ENCODE peak calls at places on chromosomes 13 and 19, in six cellular contexts. F is hepatocyte, C is GM23338, A is GM23248, S is HCT116, L is SK-N-SH. X is an unnamed sample.

GRCh38 chr19:52991484-52991883 is 22.2 kb upstream of the ERVV-1 start:
- DNase-seq in F (no peak), S (no peak), A (peak; percentile 86), C (no peak), L (no peak), X (no peak)

GRCh38 chr13:113001251-113002140 is 32.5 kb downstream of the MCF2L start:
- DNase-seq in F (peak; percentile 83), A (peak; percentile 12), C (peak; percentile 36), S (no peak), L (peak; percentile 95), X (no peak)

GRCh38 chr19:35513975-35514809 is 743 bp upstream of the DMKN start:
- DNase-seq in S (peak; percentile 12), A (peak; percentile 86), L (no peak), F (peak; percentile 56), C (peak; percentile 61), X (no peak)

GRCh38 chr19:15575406-15575805 is 39.6 kb upstream of the CYP4F8 start:
- DNase-seq in L (no peak), A (no peak), S (no peak), C (no peak), F (no peak), X (no peak)

GRCh38 chr19:42816901-42817300 is 51.4 kb upstream of the PSG8 start:
- DNase-seq in S (no peak), L (no peak), A (peak; percentile 47), C (no peak), F (no peak), X (no peak)

GRCh38 chr13:101399365-101399764 is 16.9 kb downstream of the NALCN start:
- DNase-seq in S (no peak), F (no peak), A (peak; percentile 36), C (no peak), L (no peak), X (no peak)

GRCh38 chr19:54172764-54173699 is at the start of gene TMC4:
- DNase-seq in S (peak; percentile 63), F (peak; percentile 93), L (no peak), C (peak; percentile 97), A (peak; percentile 33), X (peak; percentile 52)

GRCh38 chr13:45682494-45683008 is 19.6 kb upstream of the CBY2 start:
- DNase-seq in A (no peak), S (no peak), F (no peak), C (no peak), L (no peak), X (no peak)

GRCh38 chr13:45691251-45691650 is 10.9 kb upstream of the CBY2 start:
- DNase-seq in C (no peak), F (no peak), A (no peak), L (no peak), S (no peak), X (no peak)

GRCh38 chr19:47353307-47353712 is 4.2 kb downstream of the DHX34 start:
- DNase-seq in L (peak; percentile 16), F (no peak), C (no peak), S (no peak), A (no peak), X (no peak)

GRCh38 chr19:53172892-53173291 is 14.0 kb upstream of the ZNF347 start:
- DNase-seq in F (no peak), L (no peak), S (no peak), A (no peak), C (no peak), X (no peak)

DNA sequence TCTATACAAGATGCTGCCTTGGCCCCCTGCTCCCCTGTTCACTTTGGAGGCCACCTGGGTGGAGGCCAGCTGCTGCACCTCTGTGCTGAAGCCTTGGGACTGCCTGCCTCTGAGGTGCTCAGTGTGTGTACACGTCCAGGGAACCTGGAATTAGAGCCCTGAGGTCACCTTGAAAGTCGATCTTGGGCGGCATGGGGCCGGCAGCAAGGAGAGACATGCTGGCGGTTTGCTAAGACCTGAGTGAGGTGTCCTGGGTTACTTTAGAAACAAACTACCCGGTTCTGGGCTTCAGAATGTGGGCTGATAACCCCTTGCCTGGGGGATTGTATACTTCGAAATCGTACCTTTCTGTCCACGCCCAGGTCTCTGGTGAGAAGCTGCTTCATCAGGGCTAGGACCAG is 25.5 kb downstream of the TSSK6 start:
- DNase-seq in S (no peak), C (peak; percentile 11), L (no peak), F (peak; percentile 31), A (no peak), X (no peak)
- H3K79me2 ChIP-seq in S (peaks cover 93% of the 10 kb centered on the region), C (peaks cover 52% of the 10 kb centered on the region), L (peaks cover 41% of the 10 kb centered on the region), F (peaks cover 37% of the 10 kb centered on the region), A (peaks cover 93% of the 10 kb centered on the region), X (peaks cover 28% of the 10 kb centered on the region)

DNA sequence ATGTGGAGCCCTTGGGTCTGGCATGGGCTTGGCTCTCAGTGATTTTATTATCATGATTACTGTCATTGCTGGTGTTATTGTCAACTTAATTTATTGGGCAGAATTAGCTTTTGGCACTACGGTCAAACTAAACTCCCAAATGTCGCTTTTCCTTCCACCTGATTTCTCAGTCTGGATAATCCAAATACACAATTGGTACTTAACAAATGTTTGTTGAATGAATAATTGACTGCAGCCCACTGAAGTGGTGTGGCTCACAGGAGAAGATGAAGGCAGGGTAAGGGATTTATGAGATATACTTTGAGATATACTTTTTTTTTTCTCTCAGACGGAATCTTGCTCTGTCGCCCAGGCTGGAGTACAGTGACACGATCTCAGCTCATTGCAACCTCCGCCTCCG is 1.5 kb downstream of the COLGALT1 start:
- DNase-seq in S (no peak), L (no peak), A (no peak), C (no peak), F (no peak), X (no peak)
- H3K4me3 ChIP-seq in S (peak overlapping the region; percentile 100), L (peak overlapping the region; percentile 93), A (peak overlapping the region; percentile 85), C (no peak overlapping the region), F (no peak overlapping the region), X (peak overlapping the region; percentile 88)

DNA sequence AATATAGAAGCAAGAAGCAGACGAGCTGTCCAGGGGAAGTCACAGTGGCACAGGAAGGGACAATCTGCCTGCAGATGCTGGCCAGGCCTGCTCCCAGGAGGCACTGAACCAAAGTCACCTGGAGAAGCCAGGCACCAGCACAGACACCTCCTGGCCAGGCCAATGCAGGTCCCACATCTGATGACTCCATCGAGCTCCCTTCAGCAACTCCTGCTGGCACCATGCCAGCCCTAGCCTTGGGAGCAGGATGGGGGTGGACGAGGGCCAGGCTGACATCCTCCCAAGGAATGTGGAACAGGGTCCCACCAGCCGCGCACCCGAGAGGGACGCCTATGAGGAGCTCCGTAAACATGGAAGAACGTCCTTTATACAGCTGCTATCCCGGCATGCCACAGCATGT is 22.4 kb upstream of the ISYNA1 start:
- DNase-seq in F (peak; percentile 60), A (peak; percentile 77), L (no peak), C (no peak), S (no peak), X (no peak)
- TF ChIP-seq EZH2phosphoT487 in F (no peak), A (no peak), L (no peak), C (no peak), S (no peak), X (no peak)

GRCh38 chr13:27605099-27605498 is 15.2 kb downstream of the LNX2 start:
- DNase-seq in F (no peak), C (no peak), S (no peak), L (no peak), A (no peak), X (no peak)
- H3K79me2 ChIP-seq in F (peaks cover 98% of the 10 kb centered on the region), C (peaks cover 97% of the 10 kb centered on the region), S (peaks cover 84% of the 10 kb centered on the region), L (peaks cover 25% of the 10 kb centered on the region), A (peaks cover 40% of the 10 kb centered on the region), X (peaks cover 15% of the 10 kb centered on the region)

GRCh38 chr19:45324349-45324907 is 1.8 kb upstream of the CKM start:
- DNase-seq in C (no peak), L (no peak), S (no peak), A (no peak), F (no peak), X (no peak)
- H3K4me3 ChIP-seq in C (peak overlapping the region; percentile 59), L (no peak overlapping the region), S (no peak overlapping the region), A (no peak overlapping the region), F (no peak overlapping the region), X (no peak overlapping the region)

DNA sequence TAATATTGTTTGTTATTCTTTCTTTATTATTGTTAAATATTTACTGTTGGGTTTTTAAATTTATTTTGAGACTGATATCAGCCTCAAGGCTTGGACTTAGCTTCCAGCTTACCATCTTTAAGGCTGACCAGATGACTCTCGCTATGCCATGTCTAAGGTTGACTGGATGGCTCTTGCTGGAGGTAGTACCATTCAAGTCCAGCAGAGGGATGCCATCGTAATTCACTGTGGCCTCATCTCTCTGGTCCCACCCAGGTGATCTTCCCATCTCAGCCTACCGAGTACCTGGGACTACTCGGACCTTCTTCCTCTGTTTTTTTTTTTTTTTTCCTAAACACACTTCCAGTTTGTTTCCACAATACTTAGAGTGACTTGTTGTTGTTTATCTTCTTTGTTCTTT is 41.7 kb upstream of the ZNF91 start:
- DNase-seq in C (peak; percentile 63), F (no peak), A (no peak), S (no peak), L (no peak), X (peak; percentile 39)
- TF ChIP-seq EZH2phosphoT487 in C (no peak), F (no peak), A (no peak), S (no peak), L (no peak), X (no peak)

GRCh38 chr19:1156830-1157615 is 17.0 kb downstream of the SBNO2 start:
- DNase-seq in S (no peak), F (no peak), L (no peak), C (no peak), A (no peak), X (no peak)
- H3K79me2 ChIP-seq in S (peaks cover 61% of the 10 kb centered on the region), F (peaks cover 42% of the 10 kb centered on the region), L (peaks cover 33% of the 10 kb centered on the region), C (peaks cover 12% of the 10 kb centered on the region), A (peaks cover 83% of the 10 kb centered on the region), X (no peaks in the 10 kb centered on the region)

GRCh38 chr19:29878973-29879654 is 62.9 kb upstream of the URI1 start:
- DNase-seq in C (peak; percentile 50), L (peak; percentile 91), S (peak; percentile 48), A (peak; percentile 84), F (no peak), X (peak; percentile 16)
- H3K4me3 ChIP-seq in C (no peak overlapping the region), L (peak overlapping the region; percentile 63), S (no peak overlapping the region), A (peak overlapping the region; percentile 57), F (no peak overlapping the region), X (no peak overlapping the region)

GRCh38 chr13:36945078-36945477 is 25.0 kb upstream of the SMAD9 start:
- DNase-seq in F (no peak), S (no peak), C (no peak), L (no peak), A (no peak), X (no peak)
- TF ChIP-seq EZH2phosphoT487 in F (no peak), S (no peak), C (no peak), L (no peak), A (no peak), X (no peak)